ENCODE peak calls at places on chromosome 4, in ten cellular contexts. J, U, P, R, L, M, Y, W, E and I are unnamed samples.
A peak's percentile ranks its signal among the peaks of the same experiment; 100 is the strongest.

GRCh38 chr4:78659264-78659663 is 107.7 kb downstream of the ANXA3 start:
- DNase-seq in L (no peak), W (no peak), M (no peak), R (no peak), J (no peak), U (no peak), P (no peak), E (no peak), Y (no peak), I (no peak)

GRCh38 chr4:147683172-147683571 is 791 bp downstream of the PRMT9 start:
- DNase-seq in Y (no peak), M (peak; percentile 20), P (peak; percentile 2), W (no peak), J (no peak), E (no peak), L (no peak), R (peak; percentile 75), U (peak; percentile 7), I (peak; percentile 36)

GRCh38 chr4:26272654-26273307 is 48.0 kb upstream of the RBPJ start:
- DNase-seq in E (no peak), W (no peak), L (no peak), R (no peak), Y (no peak), U (no peak), J (no peak), P (no peak), M (no peak), I (no peak)

GRCh38 chr4:29276150-29276549 is 1444.0 kb upstream of the PCDH7 start:
- DNase-seq in J (no peak), U (no peak), M (no peak), L (no peak), Y (no peak), R (no peak), W (no peak), P (peak; percentile 12), E (no peak), I (no peak)

GRCh38 chr4:87497141-87497540 is 32.0 kb downstream of the SPARCL1 start:
- DNase-seq in M (peak; percentile 35), W (no peak), L (peak; percentile 0), Y (peak; percentile 22), U (peak; percentile 30), J (no peak), R (no peak), P (no peak), E (no peak), I (no peak)

GRCh38 chr4:112251044-112251632 is 19.6 kb downstream of the AP1AR start:
- DNase-seq in P (no peak), E (no peak), L (no peak), M (no peak), U (peak; percentile 23), W (no peak), R (no peak), J (no peak), Y (no peak), I (no peak)

GRCh38 chr4:144565558-144566195 is 80.3 kb upstream of the HHIP start:
- DNase-seq in U (no peak), M (no peak), P (no peak), R (no peak), E (no peak), W (no peak), Y (no peak), J (no peak), L (no peak), I (no peak)

GRCh38 chr4:41339812-41340809 is 83.4 kb downstream of the UCHL1 start:
- DNase-seq in R (no peak), M (peak; percentile 68), U (peak; percentile 60), Y (peak; percentile 60), E (no peak), P (no peak), W (no peak), L (no peak), J (no peak), I (no peak)

GRCh38 chr4:184028571-184028996 is 123.5 kb downstream of the STOX2 start:
- DNase-seq in P (no peak), R (no peak), Y (no peak), U (no peak), J (no peak), W (no peak), M (no peak), E (no peak), L (no peak), I (no peak)